ENCODE peak calls at places on chromosome 5, in six cellular contexts. F is HFFc6; U is NCI-H1092 treated with DMSO at 0.1 percent for 48 hours; Y is GM12865; N is AG10803; W is CD8-positive, alpha-beta T cell. Z is an unnamed sample.

GRCh38 chr5:116575635-116576042 is 1.0 kb upstream of the SEMA6A start:
- DNase-seq in U (no peak), W (no peak), N (no peak), Y (peak; percentile 46), F (no peak), Z (peak; percentile 20)

GRCh38 chr5:93188876-93189485 is 392.0 kb downstream of the NR2F1-AS1 start:
- DNase-seq in N (no peak), W (no peak), F (no peak), U (no peak), Y (no peak), Z (no peak)

GRCh38 chr5:78509884-78510769 is 138.4 kb downstream of the LHFPL2 start:
- DNase-seq in W (peak; percentile 26), F (no peak), N (no peak), U (peak; percentile 19), Y (peak; percentile 70), Z (peak; percentile 61)

GRCh38 chr5:143352691-143353090 is 50.8 kb downstream of the NR3C1 start:
- DNase-seq in Y (peak; percentile 52), N (no peak), W (peak; percentile 14), U (no peak), F (no peak), Z (no peak)

GRCh38 chr5:74598731-74599624 is 41.5 kb downstream of the ENC1 start:
- DNase-seq in Y (no peak), N (no peak), U (no peak), W (no peak), F (no peak), Z (no peak)

GRCh38 chr5:155839251-155840037 is 487.5 kb upstream of the SGCD start:
- DNase-seq in N (no peak), F (no peak), U (no peak), W (no peak), Y (peak; percentile 12), Z (no peak)

GRCh38 chr5:62334082-62334481 is 28.1 kb downstream of the KIF2A start:
- DNase-seq in W (no peak), U (no peak), Y (no peak), N (no peak), F (no peak), Z (no peak)

GRCh38 chr5:137498301-137498735 is 808 bp downstream of the SPOCK1 start:
- DNase-seq in W (no peak), N (no peak), U (no peak), F (peak; percentile 20), Y (no peak), Z (peak; percentile 70)

GRCh38 chr5:37814699-37815098 is 25.1 kb downstream of the GDNF start:
- DNase-seq in F (no peak), U (no peak), Y (peak; percentile 67), W (no peak), N (no peak), Z (no peak)

GRCh38 chr5:140202078-140202477 is 27.1 kb downstream of the CYSTM1 start:
- DNase-seq in Y (no peak), U (no peak), N (no peak), W (no peak), F (peak; percentile 21), Z (peak; percentile 62)

GRCh38 chr5:5585751-5586341 is 163.4 kb downstream of the ICE1 start:
- DNase-seq in U (no peak), Y (no peak), N (peak; percentile 7), W (no peak), F (no peak), Z (no peak)

Z was measured in GM23248.